ENCODE peak calls at places on chromosomes 3 and 15, in ten cellular contexts. F is IMR-90, G is transverse colon, A is heart left ventricle, D is ovary, H is right lobe of liver, Y is GM12878, I is adrenal gland, C is spleen, S is HepG2. V is an unnamed sample.

GRCh38 chr3:51706021-51706485 is 815 bp upstream of the GRM2 start:
- DNase-seq in F (no peak), G (no peak), A (peak; percentile 10), D (no peak), H (peak; percentile 3), Y (no peak), I (no peak), C (peak; percentile 50), S (no peak), V (peak; percentile 11)

GRCh38 chr3:111956995-111957736 is 21.7 kb upstream of the ABHD10 start:
- DNase-seq in F (no peak), G (no peak), A (no peak), D (no peak), H (no peak), Y (no peak), I (no peak), C (no peak), S (no peak), V (no peak)

GRCh38 chr15:38075466-38075865 is 141.0 kb downstream of the TMCO5A start:
- DNase-seq in F (no peak), G (no peak), A (no peak), D (no peak), H (no peak), Y (no peak), I (no peak), C (no peak), S (no peak), V (no peak)

GRCh38 chr3:123319760-123320159 is 118.0 kb downstream of the SEC22A start:
- DNase-seq in F (no peak), G (no peak), A (peak; percentile 57), D (no peak), H (no peak), Y (no peak), I (no peak), C (peak; percentile 45), S (no peak), V (no peak)

GRCh38 chr15:71804695-71805470 is 5.5 kb upstream of the NR2E3 start:
- DNase-seq in F (no peak), G (no peak), A (no peak), D (no peak), H (no peak), Y (no peak), I (no peak), C (no peak), S (no peak), V (no peak)

GRCh38 chr3:175606650-175607318 is 747.6 kb downstream of the NAALADL2 start:
- DNase-seq in F (peak; percentile 20), G (no peak), A (no peak), D (no peak), H (no peak), Y (no peak), I (no peak), C (no peak), S (no peak), V (no peak)

GRCh38 chr15:55917881-55918296 is 75.5 kb downstream of the NEDD4 start:
- DNase-seq in F (peak; percentile 96), G (peak; percentile 13), A (no peak), D (peak; percentile 40), H (no peak), Y (no peak), I (no peak), C (no peak), S (peak; percentile 58), V (peak; percentile 29)

GRCh38 chr3:145903472-145904013 is 257.4 kb downstream of the PLOD2 start:
- DNase-seq in F (no peak), G (no peak), A (peak; percentile 40), D (no peak), H (no peak), Y (no peak), I (no peak), C (no peak), S (no peak), V (no peak)

GRCh38 chr3:81789686-81790085 is 28.2 kb upstream of the GBE1 start:
- DNase-seq in F (no peak), G (no peak), A (no peak), D (no peak), H (no peak), Y (no peak), I (no peak), C (no peak), S (no peak), V (no peak)

GRCh38 chr3:174243194-174243593 is 615.9 kb upstream of the NAALADL2 start:
- DNase-seq in F (peak; percentile 30), G (no peak), A (no peak), D (no peak), H (no peak), Y (no peak), I (no peak), C (no peak), S (no peak), V (no peak)

GRCh38 chr15:86266896-86267484 is 187.3 kb downstream of the AGBL1 start:
- DNase-seq in F (no peak), G (no peak), A (no peak), D (no peak), H (no peak), Y (no peak), I (no peak), C (no peak), S (no peak), V (no peak)

GRCh38 chr3:139198929-139199328 is 144.9 kb upstream of the MRPS22 start:
- DNase-seq in F (peak; percentile 8), G (no peak), A (no peak), D (no peak), H (no peak), Y (no peak), I (no peak), C (no peak), S (no peak), V (no peak)

GRCh38 chr3:25781145-25781757 is 2.0 kb downstream of the NGLY1 start:
- DNase-seq in F (no peak), G (no peak), A (no peak), D (no peak), H (no peak), Y (no peak), I (no peak), C (no peak), S (no peak), V (no peak)
- H3K4me3 ChIP-seq in F (no peak overlapping the region), G (no peak overlapping the region), A (no peak overlapping the region), D (no peak overlapping the region), H (no peak overlapping the region), Y (peak overlapping the region; percentile 79), I (no peak overlapping the region), C (peak overlapping the region; percentile 76), S (no peak overlapping the region), V (no peak overlapping the region)

GRCh38 chr3:14143271-14143605 is 18.4 kb downstream of the TMEM43 start:
- DNase-seq in F (peak; percentile 52), G (no peak), A (no peak), D (no peak), H (no peak), Y (no peak), I (no peak), C (no peak), S (no peak), V (no peak)
- H3K36me3 ChIP-seq in F (peaks cover 61% of the 10 kb centered on the region), G (peaks cover 11% of the 10 kb centered on the region), A (peaks cover 28% of the 10 kb centered on the region), D (no peaks in the 10 kb centered on the region), H (no peaks in the 10 kb centered on the region), Y (peaks cover 12% of the 10 kb centered on the region), I (no peaks in the 10 kb centered on the region), C (peaks cover 39% of the 10 kb centered on the region), S (peaks cover 17% of the 10 kb centered on the region), V (no peaks in the 10 kb centered on the region)

GRCh38 chr15:65529754-65530317 is 427 bp upstream of the HACD3 start:
- DNase-seq in F (no peak), G (no peak), A (no peak), D (no peak), H (no peak), Y (no peak), I (no peak), C (no peak), S (no peak), V (no peak)

GRCh38 chr15:65533057-65533752 is 2.9 kb downstream of the HACD3 start:
- DNase-seq in F (peak; percentile 18), G (no peak), A (no peak), D (no peak), H (no peak), Y (no peak), I (no peak), C (no peak), S (no peak), V (no peak)

GRCh38 chr15:65528461-65529060 is 1.7 kb upstream of the HACD3 start:
- DNase-seq in F (no peak), G (no peak), A (no peak), D (no peak), H (no peak), Y (no peak), I (no peak), C (no peak), S (no peak), V (no peak)

GRCh38 chr15:65532738-65533051 is 2.4 kb downstream of the HACD3 start:
- DNase-seq in F (peak; percentile 88), G (no peak), A (no peak), D (no peak), H (no peak), Y (no peak), I (no peak), C (no peak), S (peak; percentile 79), V (no peak)

DNA sequence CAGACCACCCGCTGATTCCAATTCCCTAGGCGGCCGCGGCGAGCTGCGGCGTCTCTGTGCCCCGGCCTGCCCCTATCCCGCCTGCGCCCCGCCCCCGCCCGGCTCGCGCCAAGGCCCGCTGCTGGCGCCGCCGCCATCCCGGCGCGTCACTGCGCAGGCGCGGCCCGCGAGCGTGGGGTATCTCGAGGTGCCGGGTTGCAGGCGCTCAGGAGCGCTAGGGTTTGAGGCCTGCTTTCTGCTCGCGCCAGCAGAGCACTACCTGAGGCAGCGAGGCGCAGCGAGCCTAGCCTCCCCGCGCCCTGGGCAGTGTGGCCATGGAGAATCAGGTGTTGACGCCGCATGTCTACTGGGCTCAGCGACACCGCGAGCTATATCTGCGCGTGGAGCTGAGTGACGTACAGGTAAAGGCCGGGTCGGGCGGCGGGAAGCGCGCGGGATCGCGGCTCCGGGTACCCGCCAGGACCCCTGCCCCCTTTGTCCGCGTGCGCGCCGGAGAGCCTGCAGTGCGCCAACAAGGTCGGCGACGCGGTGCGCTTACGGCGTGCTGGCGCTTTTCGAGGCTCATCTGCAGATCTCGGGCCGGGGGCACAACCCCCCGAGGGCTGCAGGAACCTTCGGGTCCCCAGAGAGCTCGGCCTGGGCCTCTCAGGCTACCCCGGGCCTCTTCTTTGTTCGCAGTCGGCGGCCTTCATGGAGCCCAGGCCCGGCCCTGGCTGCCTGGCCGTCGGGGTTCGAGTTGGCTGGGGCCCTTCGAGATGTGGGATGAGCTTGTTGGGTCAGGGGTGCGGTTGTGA is at the start of gene HACD3:
- DNase-seq in F (peak; percentile 69), G (peak; percentile 90), A (peak; percentile 94), D (peak; percentile 85), H (peak; percentile 92), Y (peak; percentile 21), I (peak; percentile 89), C (peak; percentile 95), S (peak; percentile 73), V (peak; percentile 86)
- TF ChIP-seq POLR2A in F (no peak), G (peak; percentile 17), A (no peak), D (peak; percentile 46), H (peak; percentile 64), Y (peak; percentile 90), I (no peak), C (no peak), S (peak; percentile 77), V (peak; percentile 60)

DNA sequence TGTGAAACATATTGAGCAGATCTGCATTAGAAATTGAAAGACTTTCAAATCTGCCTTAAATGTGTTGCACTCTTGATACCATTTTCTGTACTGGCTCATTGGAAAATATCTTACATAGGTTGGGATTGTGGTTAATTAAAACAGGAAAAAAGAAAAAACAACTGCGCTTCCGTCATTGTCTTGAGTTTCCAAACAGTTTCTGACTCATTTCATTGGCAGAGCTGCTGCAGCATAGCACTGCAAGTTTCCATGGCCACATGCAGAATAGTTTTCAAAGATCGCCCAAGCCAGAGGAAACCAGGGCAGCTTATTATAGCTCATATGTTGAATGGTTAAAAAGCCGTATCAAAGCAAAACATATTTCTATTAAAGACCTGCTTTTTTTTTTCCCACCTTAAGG is 446.6 kb upstream of the BCHE start:
- DNase-seq in F (peak; percentile 90), G (no peak), A (no peak), D (no peak), H (no peak), Y (no peak), I (peak; percentile 27), C (no peak), S (no peak), V (peak; percentile 13)
- H3K4me3 ChIP-seq in F (no peak overlapping the region), G (no peak overlapping the region), A (no peak overlapping the region), D (no peak overlapping the region), H (no peak overlapping the region), Y (no peak overlapping the region), I (no peak overlapping the region), C (no peak overlapping the region), S (no peak overlapping the region), V (no peak overlapping the region)